ENCODE peak calls at places on chromosomes 11 and 22, in six cellular contexts. N is stimulated activated CD8-positive, alpha-beta memory T cell treated with anti-CD3 and anti-CD28 coated beads, Interleukin-7, amount 100 ng/mL, for 1 hour; A is germinal center; O is NCI-H510A treated with DMSO at 0.1 percent for 48 hours; H is D341Med; Z is Right ventricle myocardium superior. U is an unnamed sample.

GRCh38 chr11:130400793-130401483 is 27.5 kb downstream of the ADAMTS8 start:
- DNase-seq in O (no peak), N (no peak), H (no peak), Z (no peak), A (no peak), U (peak; percentile 95)

GRCh38 chr22:39363751-39364484 is 14.1 kb downstream of the SYNGR1 start:
- DNase-seq in Z (no peak), A (no peak), N (no peak), O (no peak), H (peak; percentile 69), U (no peak)

GRCh38 chr11:72191961-72192381 is at the start of gene FOLR1:
- DNase-seq in Z (no peak), H (no peak), A (no peak), N (no peak), O (no peak), U (no peak)

GRCh38 chr11:34192481-34193401 is 87.3 kb downstream of the NAT10 start:
- DNase-seq in Z (peak; percentile 81), H (no peak), A (no peak), O (no peak), N (no peak), U (peak; percentile 94)

GRCh38 chr11:61071208-61071681 is 31.0 kb upstream of the CD5 start:
- DNase-seq in A (peak; percentile 66), H (peak; percentile 7), Z (no peak), N (peak; percentile 35), O (no peak), U (no peak)

GRCh38 chr22:24450600-24450999 is 23.2 kb downstream of the ADORA2A start:
- DNase-seq in A (no peak), N (no peak), H (peak; percentile 87), O (no peak), Z (no peak), U (no peak)

GRCh38 chr22:47286590-47286989 is 524.1 kb downstream of the TBC1D22A start:
- DNase-seq in N (no peak), O (no peak), A (no peak), Z (peak; percentile 5), H (no peak), U (no peak)

GRCh38 chr11:43515090-43515489 is 156.4 kb downstream of the TTC17 start:
- DNase-seq in Z (no peak), N (no peak), A (no peak), H (peak; percentile 60), O (no peak), U (no peak)

GRCh38 chr11:62108971-62109391 is 14.8 kb upstream of the INCENP start:
- DNase-seq in Z (no peak), O (no peak), N (no peak), A (no peak), H (no peak), U (peak; percentile 34)

GRCh38 chr11:65454696-65455456 is 32.3 kb downstream of the NEAT1 start:
- DNase-seq in N (peak; percentile 76), O (peak; percentile 90), H (peak; percentile 98), A (peak; percentile 96), Z (peak; percentile 95), U (peak; percentile 89)

GRCh38 chr11:17864478-17864941 is 129.9 kb downstream of the KCNC1 start:
- DNase-seq in H (no peak), O (peak; percentile 34), N (no peak), Z (no peak), A (peak; percentile 26), U (no peak)